ENCODE peak calls at places on chromosome 12, in five cellular contexts. H is Peyer's patch, F is HCT116, M is heart left ventricle, B is spleen. D is an unnamed sample. For H3K4me1, the result is how much of the 10 kb centered on the place peaks cover.

GRCh38 chr12:131830335-131831020 is 2.3 kb downstream of the MMP17 start:
- DNase-seq in H (peak), F (peak), B (peak), M (peak), D (no peak)

GRCh38 chr12:20646239-20646827 is 48.8 kb upstream of the SLCO1C1 start:
- DNase-seq in M (no peak), H (no peak), F (peak), B (no peak), D (peak)

GRCh38 chr12:122843472-122843871 is 8.2 kb downstream of the HIP1R start:
- DNase-seq in M (no peak), H (no peak), F (no peak), B (no peak), D (no peak)

GRCh38 chr12:121930862-121931261 is 12.5 kb downstream of the CFAP251 start:
- DNase-seq in F (no peak), B (no peak), M (no peak), H (no peak), D (no peak)

GRCh38 chr12:44077293-44077692 is 241.4 kb downstream of the TMEM117 start:
- DNase-seq in B (no peak), M (no peak), F (no peak), H (no peak), D (no peak)

GRCh38 chr12:56637621-56638020 is 7.5 kb upstream of the BAZ2A start:
- DNase-seq in H (no peak), F (no peak), M (no peak), B (no peak), D (no peak)

GRCh38 chr12:26124491-26125450 is at the start of gene BHLHE41:
- DNase-seq in M (peak), F (no peak), H (peak), B (peak), D (no peak)

GRCh38 chr12:5665615-5666014 is 233.7 kb downstream of the NTF3 start:
- DNase-seq in F (no peak), H (no peak), B (no peak), M (no peak), D (no peak)

GRCh38 chr12:93376436-93377251 is 1.1 kb upstream of the NUDT4 start:
- DNase-seq in M (peak), B (no peak), H (no peak), F (no peak), D (no peak)

GRCh38 chr12:42380733-42381132 is 54.8 kb downstream of the PPHLN1 start:
- DNase-seq in M (no peak), F (no peak), H (no peak), B (no peak), D (no peak)

GRCh38 chr12:116276433-116277216 is 868 bp downstream of the MED13L start:
- DNase-seq in B (peak), M (peak), H (peak), F (no peak), D (peak)
- TF ChIP-seq CTCF in B (no peak), M (no peak), H (no peak), F (no peak), D (peak)

GRCh38 chr12:53345486-53346195 is 9.5 kb upstream of the SP7 start:
- DNase-seq in M (peak), F (no peak), B (no peak), H (no peak), D (no peak)

GRCh38 chr12:53344824-53345485 is 8.8 kb upstream of the SP7 start:
- DNase-seq in H (peak), M (peak), F (no peak), B (peak), D (no peak)

GRCh38 chr12:53343978-53344377 is 7.8 kb upstream of the SP7 start:
- DNase-seq in M (no peak), F (no peak), B (no peak), H (no peak), D (no peak)

GRCh38 chr12:53343449-53343848 is 7.3 kb upstream of the SP7 start:
- DNase-seq in H (no peak), B (no peak), M (no peak), F (no peak), D (no peak)

GRCh38 chr12:53344487-53344823 is 8.3 kb upstream of the SP7 start:
- DNase-seq in F (no peak), B (no peak), H (no peak), M (no peak), D (no peak)
- H3K27ac ChIP-seq in F (no peak), B (no peak), H (no peak), M (peak), D (no peak)

DNA sequence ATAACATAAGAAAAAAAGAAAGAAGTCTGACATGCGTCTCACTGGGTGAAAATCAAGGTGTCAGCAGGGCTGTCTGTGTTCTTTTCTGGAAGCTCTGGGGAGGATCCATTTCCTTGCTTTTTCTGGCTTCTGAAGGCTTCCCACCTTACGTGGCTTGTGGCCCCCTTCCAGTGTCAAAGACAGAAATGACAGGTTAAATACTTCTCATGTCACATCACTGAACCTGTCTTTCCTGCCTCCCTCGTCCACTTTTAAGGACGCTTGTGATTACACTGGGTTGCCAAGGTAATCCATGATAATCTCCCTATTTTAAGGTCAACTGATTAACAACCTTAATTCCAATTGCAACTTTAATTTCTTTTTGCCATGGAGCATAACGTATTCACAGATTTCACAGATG is 4.6 kb upstream of the PHC1 start:
- DNase-seq in M (no peak), B (no peak), H (no peak), F (no peak), D (no peak)
- H3K4me1 ChIP-seq in M (under half), B (under half), H (under half), F (under half), D (under half)

DNA sequence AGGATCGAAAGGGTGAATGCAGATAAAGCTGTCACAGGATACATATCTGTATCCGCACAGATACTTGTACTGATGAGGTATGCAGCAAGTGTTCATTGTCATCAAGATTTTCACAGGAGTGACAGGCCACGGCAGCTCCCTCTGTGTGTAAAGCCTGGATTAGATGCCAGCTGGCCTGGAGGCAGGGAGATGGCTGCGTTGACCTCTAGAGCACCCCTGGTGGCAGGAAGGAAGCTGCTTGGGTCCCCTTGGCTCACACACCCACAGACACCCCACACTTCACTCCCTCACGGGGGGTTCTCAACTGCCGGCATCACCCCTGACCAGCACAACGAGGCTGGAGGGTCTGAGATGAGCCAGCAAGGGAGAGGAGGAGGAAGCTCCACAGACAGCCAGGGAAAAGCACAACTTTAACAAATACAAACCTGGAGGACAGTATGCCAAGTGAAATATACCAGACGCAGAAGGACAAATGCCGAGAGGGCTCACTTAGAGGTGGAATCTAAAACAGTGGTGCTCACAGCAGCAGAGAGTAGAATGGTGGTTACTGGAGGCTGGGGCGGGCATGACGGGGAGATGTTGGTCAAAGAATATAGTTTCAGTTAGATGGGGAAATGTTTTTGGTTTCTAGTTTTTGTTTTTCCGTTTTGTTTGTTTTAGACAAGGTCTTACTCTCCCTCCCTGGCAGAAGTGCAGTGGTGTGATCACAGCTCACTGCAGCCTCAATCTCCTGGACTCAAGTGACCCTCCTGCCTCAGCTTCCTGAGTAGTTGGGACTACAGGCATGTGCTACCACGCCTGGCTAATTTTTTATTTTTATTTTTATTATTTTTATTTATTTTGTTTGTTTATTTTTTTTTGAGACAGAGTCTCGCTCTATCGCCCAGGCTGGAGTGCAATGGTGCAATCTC is 45.7 kb downstream of the TEAD4 start:
- DNase-seq in B (no peak), M (no peak), F (no peak), H (no peak), D (peak)
- TF ChIP-seq CTCF in B (no peak), M (peak), F (peak), H (no peak), D (peak)

DNA sequence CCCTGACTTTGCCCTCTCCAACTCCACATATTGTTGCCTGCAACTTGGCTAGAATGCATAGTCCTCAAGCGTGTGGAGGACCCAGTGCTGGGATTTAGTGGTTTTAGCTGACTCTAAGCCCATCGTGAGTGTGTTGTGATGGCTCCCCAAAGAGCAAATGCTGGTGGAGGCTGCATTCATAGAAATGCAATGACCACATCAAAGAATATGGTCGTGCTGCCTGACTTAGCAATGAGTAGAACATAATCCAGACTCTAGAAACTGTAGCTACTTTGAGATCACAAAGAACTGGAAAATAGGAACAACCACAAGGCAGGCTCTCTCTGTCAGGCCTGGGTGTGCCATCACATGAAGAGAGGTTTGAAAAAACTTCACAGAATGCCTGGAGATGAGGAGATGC is 1.3 kb downstream of the DYRK4 start:
- DNase-seq in H (no peak), M (no peak), B (no peak), F (no peak), D (no peak)
- H3K27ac ChIP-seq in H (no peak), M (no peak), B (no peak), F (no peak), D (no peak)

GRCh38 chr12:113239288-113239771 is 18.1 kb downstream of the TPCN1 start:
- DNase-seq in F (no peak), M (no peak), B (peak), H (no peak), D (no peak)

GRCh38 chr12:113242018-113242418 is 20.8 kb downstream of the TPCN1 start:
- DNase-seq in H (peak), B (peak), F (no peak), M (no peak), D (no peak)

GRCh38 chr12:113241191-113242017 is 20.1 kb downstream of the TPCN1 start:
- DNase-seq in H (peak), F (no peak), B (peak), M (no peak), D (peak)

GRCh38 chr12:113239811-113240331 is 18.6 kb downstream of the TPCN1 start:
- DNase-seq in M (no peak), B (peak), F (no peak), H (peak), D (no peak)

GRCh38 chr12:113240395-113240794 is 19.1 kb downstream of the TPCN1 start:
- DNase-seq in H (peak), M (no peak), B (no peak), F (no peak), D (no peak)
- H3K4me1 ChIP-seq in H (under half), M (half or more), B (half or more), F (under half), D (under half)

GRCh38 chr12:85441740-85442139 is 161.7 kb downstream of the ALX1 start:
- DNase-seq in H (no peak), M (no peak), B (no peak), F (peak), D (no peak)
- TF ChIP-seq CTCF in H (no peak), M (no peak), B (no peak), F (peak), D (peak)

GRCh38 chr12:62247646-62248045 is 12.6 kb upstream of the USP15 start:
- DNase-seq in F (no peak), H (no peak), B (no peak), M (no peak), D (no peak)

GRCh38 chr12:62250671-62251608 is 9.3 kb upstream of the USP15 start:
- DNase-seq in H (no peak), M (no peak), B (no peak), F (no peak), D (peak)

GRCh38 chr12:62247242-62247641 is 13.0 kb upstream of the USP15 start:
- DNase-seq in B (no peak), H (no peak), F (no peak), M (no peak), D (no peak)

GRCh38 chr12:62249419-62249818 is 10.8 kb upstream of the USP15 start:
- DNase-seq in H (no peak), M (no peak), B (no peak), F (no peak), D (no peak)

GRCh38 chr12:62248873-62249272 is 11.3 kb upstream of the USP15 start:
- DNase-seq in F (no peak), H (no peak), B (no peak), M (no peak), D (peak)
- H3K27ac ChIP-seq in F (no peak), H (no peak), B (no peak), M (no peak), D (no peak)

GRCh38 chr12:62912644-62913043 is 22.3 kb downstream of the PPM1H start:
- DNase-seq in B (no peak), M (no peak), H (no peak), F (no peak), D (no peak)

GRCh38 chr12:62917066-62917465 is 17.9 kb downstream of the PPM1H start:
- DNase-seq in M (no peak), F (no peak), H (no peak), B (no peak), D (no peak)

GRCh38 chr12:62915130-62915529 is 19.8 kb downstream of the PPM1H start:
- DNase-seq in M (peak), B (no peak), H (no peak), F (no peak), D (no peak)

GRCh38 chr12:62913380-62913779 is 21.6 kb downstream of the PPM1H start:
- DNase-seq in F (no peak), H (no peak), M (no peak), B (no peak), D (no peak)

DNA sequence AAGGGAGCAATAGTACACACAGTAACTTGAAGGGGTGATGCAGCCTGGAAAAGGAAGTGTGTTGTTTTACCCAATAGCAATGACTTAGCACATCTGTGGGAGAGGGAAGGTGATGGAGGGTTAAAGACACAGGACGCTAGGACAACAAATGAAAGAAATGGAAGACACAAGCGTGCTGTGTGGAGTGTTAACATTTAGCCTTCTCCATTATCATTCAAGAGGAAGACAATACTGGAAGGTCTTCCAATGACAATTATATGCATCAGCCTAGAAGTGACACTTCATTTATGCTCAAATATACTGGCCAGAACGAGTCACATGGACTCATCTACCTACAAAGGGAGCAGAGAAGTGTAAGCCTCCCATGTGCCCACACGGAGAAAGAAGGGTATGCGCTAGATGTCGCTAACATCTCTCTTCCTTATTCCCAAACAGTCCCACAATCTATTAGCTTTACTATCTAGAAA is 20.5 kb downstream of the PPM1H start:
- DNase-seq in F (no peak), M (no peak), H (no peak), B (no peak), D (no peak)
- H3K4me1 ChIP-seq in F (under half), M (under half), H (under half), B (under half), D (under half)

GRCh38 chr12:53980448-53981388 is 4.2 kb upstream of the HOXC10 start:
- DNase-seq in B (no peak), H (no peak), M (no peak), F (no peak), D (no peak)

GRCh38 chr12:53984901-53985357 is at the start of gene HOXC10:
- DNase-seq in F (peak), H (peak), B (no peak), M (peak), D (peak)

GRCh38 chr12:53982616-53983579 is 2.0 kb upstream of the HOXC10 start:
- DNase-seq in H (no peak), M (no peak), F (no peak), B (no peak), D (no peak)

GRCh38 chr12:53983580-53984572 is 1.1 kb upstream of the HOXC10 start:
- DNase-seq in M (no peak), F (no peak), H (no peak), B (no peak), D (no peak)

DNA sequence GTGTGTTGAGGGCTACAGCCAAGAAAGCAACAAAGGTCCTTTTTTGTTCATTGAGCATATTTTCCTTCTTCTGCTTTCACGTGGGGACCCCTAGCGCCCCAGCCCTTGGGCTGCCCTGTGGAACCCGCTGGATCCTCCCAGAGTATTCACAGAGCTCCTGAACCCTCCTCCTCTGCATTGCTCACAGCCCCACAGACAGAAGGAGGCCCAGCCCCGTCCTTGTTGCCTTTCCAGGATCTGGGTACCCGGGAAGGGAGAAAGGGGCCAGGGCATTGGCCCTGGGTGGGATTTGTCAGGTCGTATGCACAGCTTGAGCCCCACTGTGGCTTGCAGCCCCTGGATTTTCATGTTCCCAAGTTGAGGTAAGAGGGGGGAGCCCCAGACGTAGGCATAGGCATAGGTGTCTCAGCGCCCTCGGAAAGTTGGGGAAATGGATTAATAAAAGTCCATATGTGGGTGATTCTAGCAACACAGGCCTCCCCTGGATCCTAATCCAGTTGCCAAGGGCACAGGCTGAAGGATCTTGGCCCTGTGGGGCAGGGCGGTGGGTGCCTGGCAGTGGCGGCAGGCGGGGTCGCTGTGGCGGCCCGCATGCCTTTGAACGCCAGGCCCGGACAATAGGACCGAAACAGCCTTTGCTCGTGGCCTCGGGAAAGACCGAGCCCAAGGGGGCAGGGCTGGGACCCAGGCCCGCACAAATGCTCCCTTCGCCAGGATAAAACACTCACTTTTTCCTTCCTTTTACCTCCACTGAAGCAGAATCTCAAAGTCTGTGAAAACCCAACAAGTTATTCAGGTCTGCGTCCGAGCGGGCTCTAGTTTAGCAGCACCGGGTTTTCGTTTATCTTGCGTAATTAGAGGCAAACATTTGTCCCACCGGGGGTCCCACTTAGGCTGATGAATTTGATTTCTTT is 3.0 kb upstream of the HOXC10 start:
- DNase-seq in F (no peak), M (no peak), H (no peak), B (no peak), D (no peak)
- TF ChIP-seq CTCF in F (no peak), M (no peak), H (no peak), B (no peak), D (peak)

D was measured in foreskin keratinocyte.